ENCODE peak calls at places on chromosomes 13 and 19, in four cellular contexts. One of them, this sample, is unnamed.

GRCh38 chr19:38831142-38831605 is 420 bp downstream of the ECH1 start:
- DNase-seq in dorsolateral prefrontal cortex: no peak
- DNase-seq in foreskin fibroblast: peak; percentile 94
- DNase-seq in cardiac fibroblast: peak; percentile 92
- DNase-seq in this sample: peak; percentile 91

GRCh38 chr13:100269837-100270236 is 180.9 kb downstream of the PCCA start:
- DNase-seq in foreskin fibroblast: peak; percentile 80
- DNase-seq in cardiac fibroblast: peak; percentile 89
- DNase-seq in dorsolateral prefrontal cortex: no peak
- DNase-seq in this sample: peak; percentile 83

GRCh38 chr13:113123226-113124150 is 889 bp downstream of the F10 start:
- DNase-seq in cardiac fibroblast: no peak
- DNase-seq in foreskin fibroblast: no peak
- DNase-seq in dorsolateral prefrontal cortex: no peak
- DNase-seq in this sample: no peak

GRCh38 chr13:73492811-73493210 is 434.0 kb downstream of the KLF5 start:
- DNase-seq in dorsolateral prefrontal cortex: no peak
- DNase-seq in cardiac fibroblast: peak; percentile 26
- DNase-seq in foreskin fibroblast: no peak
- DNase-seq in this sample: peak; percentile 20

GRCh38 chr19:16078311-16078758 is 2.0 kb downstream of the TPM4 start:
- DNase-seq in cardiac fibroblast: peak; percentile 83
- DNase-seq in foreskin fibroblast: peak; percentile 67
- DNase-seq in dorsolateral prefrontal cortex: no peak
- DNase-seq in this sample: no peak

GRCh38 chr13:20825476-20825875 is 51.7 kb upstream of the EEF1AKMT1 start:
- DNase-seq in dorsolateral prefrontal cortex: no peak
- DNase-seq in cardiac fibroblast: peak; percentile 27
- DNase-seq in foreskin fibroblast: no peak
- DNase-seq in this sample: peak; percentile 74

GRCh38 chr19:6086081-6086858 is 24.0 kb downstream of the RFX2 start:
- DNase-seq in cardiac fibroblast: peak; percentile 76
- DNase-seq in foreskin fibroblast: no peak
- DNase-seq in dorsolateral prefrontal cortex: no peak
- DNase-seq in this sample: peak; percentile 62

GRCh38 chr19:43526884-43527859 is at the start of gene ETHE1:
- DNase-seq in foreskin fibroblast: peak; percentile 58
- DNase-seq in dorsolateral prefrontal cortex: peak; percentile 73
- DNase-seq in cardiac fibroblast: peak; percentile 65
- DNase-seq in this sample: peak; percentile 49

GRCh38 chr13:112260108-112261055 is 115.8 kb upstream of the SPACA7 start:
- DNase-seq in foreskin fibroblast: no peak
- DNase-seq in dorsolateral prefrontal cortex: no peak
- DNase-seq in cardiac fibroblast: no peak
- DNase-seq in this sample: no peak

GRCh38 chr13:98813993-98814392 is 61.5 kb upstream of the SLC15A1 start:
- DNase-seq in cardiac fibroblast: peak; percentile 7
- DNase-seq in foreskin fibroblast: no peak
- DNase-seq in dorsolateral prefrontal cortex: no peak
- DNase-seq in this sample: no peak

GRCh38 chr19:17972230-17972629 is 5.3 kb downstream of the KCNN1 start:
- DNase-seq in cardiac fibroblast: no peak
- DNase-seq in foreskin fibroblast: no peak
- DNase-seq in dorsolateral prefrontal cortex: no peak
- DNase-seq in this sample: no peak

GRCh38 chr19:31548941-31549340 is 199.7 kb upstream of the TSHZ3 start:
- DNase-seq in foreskin fibroblast: peak; percentile 3
- DNase-seq in cardiac fibroblast: peak; percentile 61
- DNase-seq in dorsolateral prefrontal cortex: no peak
- DNase-seq in this sample: peak; percentile 19

GRCh38 chr13:113901642-113902041 is 37.8 kb upstream of the GAS6 start:
- DNase-seq in foreskin fibroblast: no peak
- DNase-seq in dorsolateral prefrontal cortex: peak; percentile 22
- DNase-seq in cardiac fibroblast: no peak
- DNase-seq in this sample: no peak

GRCh38 chr13:40672310-40673060 is 6.0 kb upstream of the FOXO1 start:
- DNase-seq in dorsolateral prefrontal cortex: no peak
- DNase-seq in foreskin fibroblast: peak; percentile 63
- DNase-seq in cardiac fibroblast: peak; percentile 69
- DNase-seq in this sample: peak; percentile 74

GRCh38 chr13:113951246-113951999 is 22.5 kb downstream of the C13orf46 start:
- DNase-seq in cardiac fibroblast: peak; percentile 79
- DNase-seq in foreskin fibroblast: peak; percentile 77
- DNase-seq in dorsolateral prefrontal cortex: peak; percentile 68
- DNase-seq in this sample: peak; percentile 50

GRCh38 chr19:53772943-53773342 is 51.2 kb downstream of the NLRP12 start:
- DNase-seq in dorsolateral prefrontal cortex: no peak
- DNase-seq in foreskin fibroblast: peak; percentile 35
- DNase-seq in cardiac fibroblast: peak; percentile 78
- DNase-seq in this sample: peak; percentile 43

GRCh38 chr19:41688098-41688497 is at the start of gene CEACAM7:
- DNase-seq in dorsolateral prefrontal cortex: no peak
- DNase-seq in cardiac fibroblast: no peak
- DNase-seq in foreskin fibroblast: no peak
- DNase-seq in this sample: no peak

GRCh38 chr19:32652893-32653625 is 21.9 kb downstream of the ANKRD27 start:
- DNase-seq in foreskin fibroblast: peak; percentile 66
- DNase-seq in dorsolateral prefrontal cortex: no peak
- DNase-seq in cardiac fibroblast: peak; percentile 15
- DNase-seq in this sample: peak; percentile 57

GRCh38 chr13:19782049-19782726 is 557 bp downstream of the PSPC1 start:
- DNase-seq in cardiac fibroblast: peak; percentile 59
- DNase-seq in dorsolateral prefrontal cortex: peak; percentile 54
- DNase-seq in foreskin fibroblast: peak; percentile 34
- DNase-seq in this sample: peak; percentile 62

GRCh38 chr19:27776020-27776419 is 1436.9 kb downstream of the UQCRFS1 start:
- DNase-seq in dorsolateral prefrontal cortex: no peak
- DNase-seq in cardiac fibroblast: peak; percentile 90
- DNase-seq in foreskin fibroblast: peak; percentile 17
- DNase-seq in this sample: peak; percentile 15

GRCh38 chr13:112674412-112675383 is 15.1 kb upstream of the ATP11A start:
- DNase-seq in dorsolateral prefrontal cortex: no peak
- DNase-seq in foreskin fibroblast: no peak
- DNase-seq in cardiac fibroblast: no peak
- DNase-seq in this sample: no peak

GRCh38 chr13:113932060-113932459 is 41.8 kb downstream of the C13orf46 start:
- DNase-seq in foreskin fibroblast: no peak
- DNase-seq in dorsolateral prefrontal cortex: peak; percentile 4
- DNase-seq in cardiac fibroblast: no peak
- DNase-seq in this sample: no peak

GRCh38 chr13:103140001-103140671 is 73.9 kb upstream of the SLC10A2 start:
- DNase-seq in dorsolateral prefrontal cortex: no peak
- DNase-seq in cardiac fibroblast: peak; percentile 8
- DNase-seq in foreskin fibroblast: no peak
- DNase-seq in this sample: peak; percentile 2

GRCh38 chr19:13029893-13030292 is 34.6 kb downstream of the NFIX start:
- DNase-seq in dorsolateral prefrontal cortex: peak; percentile 78
- DNase-seq in cardiac fibroblast: no peak
- DNase-seq in foreskin fibroblast: no peak
- DNase-seq in this sample: no peak

GRCh38 chr19:54560881-54561385 is 12.7 kb upstream of the LILRA2 start:
- DNase-seq in cardiac fibroblast: no peak
- DNase-seq in dorsolateral prefrontal cortex: no peak
- DNase-seq in foreskin fibroblast: no peak
- DNase-seq in this sample: no peak

GRCh38 chr13:98710521-98710920 is 42.0 kb downstream of the SLC15A1 start:
- DNase-seq in cardiac fibroblast: no peak
- DNase-seq in dorsolateral prefrontal cortex: no peak
- DNase-seq in foreskin fibroblast: no peak
- DNase-seq in this sample: no peak

DNA sequence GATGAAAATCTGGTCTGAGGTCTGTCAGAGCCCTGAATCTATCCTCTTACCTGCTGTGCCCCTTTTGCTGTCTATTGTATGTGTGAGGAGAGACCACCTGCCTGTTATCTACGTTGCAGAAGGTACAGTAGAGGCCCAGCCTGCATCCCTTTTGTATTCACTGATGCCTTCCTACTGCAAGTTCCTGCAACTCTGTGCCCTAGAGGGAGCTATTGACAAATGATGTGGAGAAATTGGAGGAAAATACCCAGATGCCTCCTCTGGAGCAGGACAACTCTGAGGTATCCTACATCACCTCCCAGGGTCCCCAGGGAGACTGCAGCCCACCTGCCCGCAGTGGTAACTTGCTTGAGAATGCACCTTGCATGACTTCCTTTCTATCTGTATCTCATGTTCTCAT is 33.7 kb downstream of the SIAH3 start:
- DNase-seq in foreskin fibroblast: no peak
- DNase-seq in cardiac fibroblast: no peak
- DNase-seq in dorsolateral prefrontal cortex: no peak
- DNase-seq in this sample: no peak
- TF ChIP-seq CTCF in foreskin fibroblast: no peak
- TF ChIP-seq CTCF in cardiac fibroblast: no peak
- TF ChIP-seq CTCF in dorsolateral prefrontal cortex: no peak
- TF ChIP-seq CTCF in this sample: peak; percentile 26

GRCh38 chr13:52852444-52852843 is 4.0 kb upstream of the PCDH8 start:
- DNase-seq in cardiac fibroblast: no peak
- DNase-seq in foreskin fibroblast: no peak
- DNase-seq in dorsolateral prefrontal cortex: no peak
- DNase-seq in this sample: no peak
- H3K4me3 ChIP-seq in cardiac fibroblast: no peak overlapping the region
- H3K4me3 ChIP-seq in foreskin fibroblast: no peak overlapping the region
- H3K4me3 ChIP-seq in dorsolateral prefrontal cortex: no peak overlapping the region
- H3K4me3 ChIP-seq in this sample: no peak overlapping the region

GRCh38 chr13:32586022-32586900 is at the start of gene PDS5B:
- DNase-seq in dorsolateral prefrontal cortex: peak; percentile 89
- DNase-seq in cardiac fibroblast: peak; percentile 94
- DNase-seq in foreskin fibroblast: peak; percentile 94
- DNase-seq in this sample: peak; percentile 96
- TF ChIP-seq CTCF in dorsolateral prefrontal cortex: peak; percentile 93
- TF ChIP-seq CTCF in cardiac fibroblast: peak; percentile 38
- TF ChIP-seq CTCF in foreskin fibroblast: peak; percentile 47
- TF ChIP-seq CTCF in this sample: peak; percentile 64

GRCh38 chr19:10286803-10287737 is at the start of gene ICAM4:
- DNase-seq in dorsolateral prefrontal cortex: no peak
- DNase-seq in cardiac fibroblast: peak; percentile 39
- DNase-seq in foreskin fibroblast: no peak
- DNase-seq in this sample: no peak
- H3K4me3 ChIP-seq in dorsolateral prefrontal cortex: no peak within 1 kb of the TSS
- H3K4me3 ChIP-seq in cardiac fibroblast: peak within 1 kb of the TSS; percentile 11
- H3K4me3 ChIP-seq in foreskin fibroblast: no peak within 1 kb of the TSS
- H3K4me3 ChIP-seq in this sample: no peak within 1 kb of the TSS

DNA sequence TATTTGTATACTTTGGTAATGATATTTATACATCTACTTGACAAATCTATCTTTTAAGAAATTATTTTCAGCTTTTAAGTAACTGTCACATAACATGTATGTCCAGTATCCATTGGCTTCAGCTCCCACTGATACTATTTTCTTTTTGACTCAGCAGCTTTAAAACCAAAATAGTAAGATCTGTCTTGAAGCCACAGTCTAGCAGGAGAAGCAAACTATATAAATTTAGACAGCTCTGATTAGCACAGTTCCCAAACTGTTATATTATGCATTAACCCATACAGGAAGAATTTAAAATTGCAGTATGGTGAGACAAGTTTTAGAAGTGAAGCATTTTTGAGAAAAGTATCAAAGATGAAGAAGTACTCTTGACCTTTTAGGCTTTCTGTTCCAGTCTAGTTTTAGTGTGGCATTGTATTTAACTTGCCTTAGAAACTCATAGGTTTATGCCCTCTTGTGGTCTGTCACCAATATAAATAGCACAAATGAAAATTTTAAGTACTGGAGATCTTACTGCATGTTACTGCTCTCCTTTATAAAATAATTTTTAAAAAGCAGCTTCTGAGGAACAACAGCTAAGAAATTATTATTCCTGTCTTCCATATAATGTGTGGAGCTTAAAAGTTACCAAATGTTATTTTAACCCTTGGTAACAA is 24.7 kb downstream of the URI1 start:
- DNase-seq in foreskin fibroblast: no peak
- DNase-seq in dorsolateral prefrontal cortex: no peak
- DNase-seq in cardiac fibroblast: peak; percentile 42
- DNase-seq in this sample: peak; percentile 47
- TF ChIP-seq CTCF in foreskin fibroblast: no peak
- TF ChIP-seq CTCF in dorsolateral prefrontal cortex: peak; percentile 46
- TF ChIP-seq CTCF in cardiac fibroblast: peak; percentile 30
- TF ChIP-seq CTCF in this sample: peak; percentile 32

GRCh38 chr19:51628153-51628939 is 1.9 kb downstream of the SIGLEC5 start:
- DNase-seq in dorsolateral prefrontal cortex: no peak
- DNase-seq in cardiac fibroblast: no peak
- DNase-seq in foreskin fibroblast: no peak
- DNase-seq in this sample: no peak
- H3K4me3 ChIP-seq in dorsolateral prefrontal cortex: no peak overlapping the region
- H3K4me3 ChIP-seq in cardiac fibroblast: no peak overlapping the region
- H3K4me3 ChIP-seq in foreskin fibroblast: no peak overlapping the region
- H3K4me3 ChIP-seq in this sample: no peak overlapping the region